ENCODE peak calls at places on chromosome 18, in eight cellular contexts. C is NAMALWA; Q is effector CD4-positive, alpha-beta T cell; W is GM04504; M is RPMI7951; J is HCEC 1CT; P is aorta; K is cardiac septum. N is an unnamed sample.

GRCh38 chr18:24470022-24470618 is 9.7 kb downstream of the HRH4 start:
- DNase-seq in C (no peak), Q (no peak), W (no peak), M (no peak), J (no peak), P (no peak), K (no peak), N (no peak)

GRCh38 chr18:3212636-3213035 is 7.1 kb downstream of the MYOM1 start:
- DNase-seq in C (no peak), Q (no peak), W (no peak), M (no peak), J (no peak), P (no peak), K (no peak), N (no peak)

GRCh38 chr18:59509477-59510173 is 150.6 kb upstream of the LMAN1 start:
- DNase-seq in C (no peak), Q (no peak), W (no peak), M (peak), J (no peak), P (no peak), K (no peak), N (no peak)

GRCh38 chr18:35239314-35239713 is 1.5 kb upstream of the ZNF397 start:
- DNase-seq in C (no peak), Q (no peak), W (no peak), M (no peak), J (peak), P (no peak), K (no peak), N (no peak)

GRCh38 chr18:21742323-21742687 is 1.7 kb downstream of the MIB1 start:
- DNase-seq in C (no peak), Q (no peak), W (no peak), M (peak), J (no peak), P (no peak), K (no peak), N (no peak)

GRCh38 chr18:48848641-48849143 is 102.1 kb downstream of the SMAD7 start:
- DNase-seq in C (no peak), Q (no peak), W (no peak), M (no peak), J (no peak), P (no peak), K (no peak), N (no peak)

GRCh38 chr18:3103576-3103975 is 90.6 kb upstream of the LPIN2 start:
- DNase-seq in C (no peak), Q (no peak), W (no peak), M (no peak), J (no peak), P (no peak), K (no peak), N (no peak)

GRCh38 chr18:48347756-48348326 is 61.3 kb downstream of the ZBTB7C start:
- DNase-seq in C (no peak), Q (no peak), W (no peak), M (no peak), J (no peak), P (no peak), K (peak), N (no peak)

GRCh38 chr18:67519582-67519981 is 3.1 kb upstream of the DSEL start:
- DNase-seq in C (no peak), Q (no peak), W (peak), M (no peak), J (peak), P (no peak), K (no peak), N (no peak)

GRCh38 chr18:39297225-39297624 is 1731.6 kb upstream of the CELF4 start:
- DNase-seq in C (no peak), Q (no peak), W (no peak), M (no peak), J (no peak), P (no peak), K (no peak), N (no peak)

GRCh38 chr18:58784601-58785137 is 80.0 kb upstream of the ZNF532 start:
- DNase-seq in C (no peak), Q (no peak), W (no peak), M (peak), J (no peak), P (peak), K (peak), N (no peak)

GRCh38 chr18:8277270-8277669 is 332.0 kb upstream of the RAB12 start:
- DNase-seq in C (no peak), Q (no peak), W (no peak), M (no peak), J (no peak), P (no peak), K (no peak), N (no peak)

GRCh38 chr18:70429847-70430500 is 141.1 kb downstream of the SOCS6 start:
- DNase-seq in C (no peak), Q (no peak), W (no peak), M (no peak), J (no peak), P (no peak), K (no peak), N (no peak)

N was measured in upper lobe of right lung.